ENCODE peak calls at places on chromosomes 7 and 10, in eight cellular contexts. O is B cell, C is mesothelial cell of epicardium, U is endodermal cell, F is nephron progenitor cell, L is upper lobe of right lung, Q is AG09309, T is AG04450. W is an unnamed sample.

GRCh38 chr7:2580636-2581035 is 21.9 kb downstream of the IQCE start:
- DNase-seq in O (no peak), C (no peak), U (no peak), F (no peak), L (no peak), Q (no peak), T (no peak), W (no peak)

GRCh38 chr10:69089638-69090599 is 2.0 kb downstream of the SRGN start:
- DNase-seq in O (peak), C (no peak), U (no peak), F (no peak), L (no peak), Q (no peak), T (no peak), W (peak)

GRCh38 chr7:80895056-80895455 is 23.8 kb downstream of the SEMA3C start:
- DNase-seq in O (no peak), C (no peak), U (no peak), F (no peak), L (no peak), Q (peak), T (no peak), W (peak)

GRCh38 chr10:119518936-119519335 is 23.6 kb downstream of the RGS10 start:
- DNase-seq in O (no peak), C (no peak), U (peak), F (no peak), L (no peak), Q (no peak), T (no peak), W (no peak)

GRCh38 chr10:106573106-106573505 is 591.4 kb downstream of the SORCS1 start:
- DNase-seq in O (no peak), C (no peak), U (peak), F (no peak), L (no peak), Q (no peak), T (no peak), W (peak)

GRCh38 chr10:113113241-113113640 is 163.2 kb downstream of the TCF7L2 start:
- DNase-seq in O (no peak), C (no peak), U (peak), F (no peak), L (no peak), Q (no peak), T (no peak), W (no peak)

GRCh38 chr10:50572017-50572491 is 51.7 kb downstream of the SGMS1 start:
- DNase-seq in O (no peak), C (no peak), U (no peak), F (no peak), L (no peak), Q (no peak), T (no peak), W (no peak)

GRCh38 chr7:107045980-107046379 is 1.5 kb downstream of the PRKAR2B start:
- DNase-seq in O (no peak), C (no peak), U (no peak), F (no peak), L (no peak), Q (peak), T (peak), W (peak)

GRCh38 chr7:99782012-99782953 is 1.7 kb downstream of the CYP3A4 start:
- DNase-seq in O (no peak), C (no peak), U (no peak), F (no peak), L (no peak), Q (no peak), T (no peak), W (no peak)

GRCh38 chr10:79007037-79007842 is 61.5 kb upstream of the ZMIZ1 start:
- DNase-seq in O (no peak), C (no peak), U (no peak), F (no peak), L (no peak), Q (no peak), T (no peak), W (no peak)

GRCh38 chr10:3067045-3067858 is at the start of gene PFKP:
- DNase-seq in O (no peak), C (no peak), U (peak), F (peak), L (no peak), Q (no peak), T (no peak), W (no peak)

GRCh38 chr10:37865957-37866671 is 8.7 kb upstream of the ZNF248 start:
- DNase-seq in O (peak), C (no peak), U (no peak), F (no peak), L (no peak), Q (no peak), T (no peak), W (no peak)

GRCh38 chr7:21884496-21884895 is 61.2 kb downstream of the CDCA7L start:
- DNase-seq in O (no peak), C (no peak), U (no peak), F (no peak), L (no peak), Q (no peak), T (no peak), W (no peak)

GRCh38 chr7:105808703-105809590 is 67.5 kb downstream of the ATXN7L1 start:
- DNase-seq in O (peak), C (no peak), U (no peak), F (no peak), L (no peak), Q (no peak), T (peak), W (peak)

GRCh38 chr7:43077732-43078391 is 34.6 kb upstream of the HECW1 start:
- DNase-seq in O (no peak), C (no peak), U (peak), F (peak), L (no peak), Q (no peak), T (no peak), W (no peak)

GRCh38 chr10:16745061-16745460 is 72.2 kb downstream of the RSU1 start:
- DNase-seq in O (no peak), C (no peak), U (no peak), F (no peak), L (no peak), Q (no peak), T (no peak), W (no peak)

GRCh38 chr7:43211276-43211675 is 98.8 kb downstream of the HECW1 start:
- DNase-seq in O (no peak), C (no peak), U (peak), F (no peak), L (no peak), Q (no peak), T (no peak), W (no peak)

GRCh38 chr7:64515781-64516180 is 47.1 kb downstream of the ZNF680 start:
- DNase-seq in O (no peak), C (no peak), U (no peak), F (no peak), L (no peak), Q (no peak), T (no peak), W (no peak)

GRCh38 chr10:71009031-71009605 is 120.8 kb upstream of the PCBD1 start:
- DNase-seq in O (no peak), C (no peak), U (no peak), F (peak), L (peak), Q (no peak), T (no peak), W (no peak)

GRCh38 chr7:154741131-154741530 is 261.8 kb downstream of the PAXIP1 start:
- DNase-seq in O (peak), C (no peak), U (no peak), F (no peak), L (no peak), Q (no peak), T (no peak), W (no peak)

GRCh38 chr10:100360234-100360633 is 13.2 kb downstream of the SCD start:
- DNase-seq in O (no peak), C (no peak), U (no peak), F (no peak), L (no peak), Q (no peak), T (no peak), W (no peak)

GRCh38 chr7:94374231-94374630 is 20.5 kb upstream of the COL1A2 start:
- DNase-seq in O (no peak), C (peak), U (peak), F (peak), L (peak), Q (peak), T (peak), W (peak)

GRCh38 chr10:132524443-132525285 is 12.9 kb upstream of the INPP5A start:
- DNase-seq in O (no peak), C (no peak), U (peak), F (no peak), L (no peak), Q (no peak), T (no peak), W (no peak)

GRCh38 chr7:21771906-21772610 is 173.6 kb downstream of the CDCA7L start:
- DNase-seq in O (no peak), C (no peak), U (peak), F (no peak), L (no peak), Q (no peak), T (no peak), W (no peak)

GRCh38 chr7:51369746-51370145 is 53.1 kb upstream of the COBL start:
- DNase-seq in O (no peak), C (no peak), U (peak), F (no peak), L (no peak), Q (no peak), T (no peak), W (peak)

GRCh38 chr10:6181249-6181648 is 21.5 kb upstream of the PFKFB3 start:
- DNase-seq in O (no peak), C (no peak), U (no peak), F (no peak), L (no peak), Q (no peak), T (no peak), W (no peak)

GRCh38 chr7:6384327-6384726 is 63.4 kb downstream of the DAGLB start:
- DNase-seq in O (no peak), C (no peak), U (no peak), F (no peak), L (no peak), Q (no peak), T (no peak), W (no peak)

GRCh38 chr10:113273151-113273876 is 279.5 kb upstream of the HABP2 start:
- DNase-seq in O (no peak), C (no peak), U (peak), F (peak), L (peak), Q (no peak), T (no peak), W (peak)

GRCh38 chr10:896982-897381 is 34.5 kb downstream of the LARP4B start:
- DNase-seq in O (no peak), C (no peak), U (no peak), F (no peak), L (no peak), Q (no peak), T (no peak), W (no peak)

DNA sequence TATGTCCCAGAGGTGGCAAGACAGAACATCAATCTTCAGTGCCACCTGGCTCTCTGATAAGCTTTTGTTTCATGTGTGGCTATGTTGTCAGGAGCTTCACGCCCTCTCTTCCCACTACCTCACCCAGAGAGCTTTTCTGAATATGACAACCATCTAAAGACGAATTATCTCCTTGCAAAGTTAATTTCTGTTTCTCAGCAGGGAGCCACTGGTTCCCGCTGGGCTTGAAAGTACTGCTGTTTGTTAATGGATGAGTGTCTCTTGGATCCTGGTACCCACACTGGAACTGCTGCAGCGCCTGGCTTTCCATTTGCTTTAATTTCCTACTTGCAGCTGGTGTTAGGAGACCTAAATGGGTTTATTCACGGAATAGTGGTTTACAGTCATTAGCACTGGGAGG is 267.9 kb upstream of the LRGUK start:
- DNase-seq in O (no peak), C (no peak), U (peak), F (no peak), L (no peak), Q (no peak), T (no peak), W (no peak)
- TF ChIP-seq CTCF in O (no peak), C (no peak), U (no peak), F (no peak), L (no peak), Q (no peak), T (no peak), W (no peak)

DNA sequence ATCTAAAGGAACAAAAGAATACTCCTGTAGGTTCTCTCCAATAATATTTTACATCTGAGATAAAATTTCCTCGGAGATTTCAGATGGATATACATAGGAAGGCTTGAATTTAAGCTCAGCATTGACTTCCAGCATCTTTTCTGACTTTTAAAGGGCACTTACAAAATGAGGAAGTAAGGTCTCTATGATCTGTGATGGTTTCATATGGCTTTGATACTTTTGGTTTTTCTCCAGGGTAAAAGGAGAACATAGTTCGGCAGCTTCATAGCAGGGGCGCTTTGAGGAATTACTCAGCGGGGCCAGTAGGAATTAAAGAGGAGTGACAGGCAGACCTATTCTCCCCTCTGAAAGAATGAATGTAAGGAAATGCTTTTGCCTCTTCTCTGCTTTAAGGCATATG is 79.9 kb upstream of the PCDH15 start:
- DNase-seq in O (no peak), C (no peak), U (no peak), F (no peak), L (no peak), Q (no peak), T (no peak), W (no peak)
- TF ChIP-seq CTCF in O (no peak), C (no peak), U (no peak), F (no peak), L (no peak), Q (no peak), T (no peak), W (no peak)

GRCh38 chr7:146119016-146119415 is 2.4 kb downstream of the CNTNAP2 start:
- DNase-seq in O (no peak), C (no peak), U (no peak), F (no peak), L (no peak), Q (no peak), T (no peak), W (no peak)
- TF ChIP-seq CTCF in O (no peak), C (no peak), U (no peak), F (no peak), L (no peak), Q (no peak), T (no peak), W (no peak)

DNA sequence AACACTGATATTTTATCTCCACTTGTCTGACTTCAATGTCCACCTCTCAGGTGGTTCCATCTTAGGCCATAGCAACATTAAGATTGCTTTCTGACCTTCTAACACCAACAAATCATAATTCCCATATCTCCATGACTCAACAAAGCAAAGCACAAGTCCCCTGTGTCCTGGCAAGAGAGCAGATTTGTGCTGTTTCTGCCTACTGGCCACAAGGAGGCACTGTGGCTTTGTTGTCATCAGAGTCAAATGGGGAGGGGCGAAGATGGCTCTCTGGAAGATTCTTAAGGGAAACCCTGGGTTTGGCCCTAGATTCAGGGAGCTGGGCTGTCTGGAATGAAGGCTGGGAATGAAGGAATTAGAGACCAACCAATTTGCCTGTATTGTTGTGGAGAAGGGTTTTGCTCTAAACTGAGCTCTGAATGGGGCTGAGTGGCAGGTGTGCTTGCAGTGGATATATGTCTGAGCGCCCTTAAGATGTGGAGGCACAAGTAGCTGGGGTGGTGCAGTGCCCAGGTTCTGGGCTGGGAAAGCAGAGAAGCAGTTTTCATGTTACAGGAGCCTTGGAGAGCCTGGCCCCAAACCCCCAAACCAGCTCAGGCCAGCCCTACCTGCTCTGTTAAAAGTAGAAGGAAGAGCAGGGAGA is 154.8 kb upstream of the PRSS58 start:
- DNase-seq in O (no peak), C (no peak), U (peak), F (peak), L (no peak), Q (peak), T (no peak), W (peak)
- TF ChIP-seq CTCF in O (peak), C (peak), U (peak), F (peak), L (peak), Q (peak), T (peak), W (peak)

GRCh38 chr10:86111902-86112301 is 254.7 kb downstream of the GRID1 start:
- DNase-seq in O (no peak), C (no peak), U (peak), F (no peak), L (no peak), Q (no peak), T (no peak), W (no peak)

GRCh38 chr10:86109421-86109820 is 257.2 kb downstream of the GRID1 start:
- DNase-seq in O (no peak), C (no peak), U (peak), F (no peak), L (no peak), Q (no peak), T (no peak), W (no peak)

GRCh38 chr10:86113044-86113443 is 253.6 kb downstream of the GRID1 start:
- DNase-seq in O (no peak), C (no peak), U (peak), F (no peak), L (no peak), Q (no peak), T (no peak), W (no peak)

GRCh38 chr10:86108696-86109095 is 257.9 kb downstream of the GRID1 start:
- DNase-seq in O (no peak), C (no peak), U (peak), F (no peak), L (no peak), Q (no peak), T (no peak), W (no peak)

GRCh38 chr10:86110156-86110786 is 256.3 kb downstream of the GRID1 start:
- DNase-seq in O (no peak), C (no peak), U (peak), F (no peak), L (no peak), Q (no peak), T (no peak), W (no peak)
- TF ChIP-seq CTCF in O (no peak), C (no peak), U (peak), F (peak), L (no peak), Q (no peak), T (no peak), W (no peak)

GRCh38 chr7:97971990-97972943 is 17.7 kb downstream of the OCM2 start:
- DNase-seq in O (peak), C (peak), U (peak), F (peak), L (peak), Q (peak), T (peak), W (peak)
- TF ChIP-seq CTCF in O (no peak), C (no peak), U (peak), F (no peak), L (no peak), Q (peak), T (peak), W (peak)